ENCODE peak calls at places on chromosomes 7 and 10, in nine cellular contexts. U is foreskin melanocyte; T is HT-29; B is CD8-positive, alpha-beta T cell; Q is HS-27A; V is stimulated activated CD8-positive, alpha-beta memory T cell treated with anti-CD3 and anti-CD28 coated beads, Interleukin-2, amount 100 ng/mL, for 48 hours; H is NCI-H2081; M is AG10803; F is GM12892. K is an unnamed sample.

GRCh38 chr10:3786295-3786981 is 1.4 kb upstream of the KLF6 start:
- DNase-seq in F (no peak), T (peak), Q (no peak), V (no peak), H (no peak), B (no peak), M (peak), U (no peak), K (no peak)

GRCh38 chr7:99396914-99397631 is 11.3 kb downstream of the PDAP1 start:
- DNase-seq in H (no peak), F (no peak), V (no peak), T (no peak), B (no peak), Q (no peak), M (no peak), U (no peak), K (no peak)

GRCh38 chr10:78419481-78420265 is 386.0 kb downstream of the RPS24 start:
- DNase-seq in T (no peak), V (no peak), U (no peak), F (no peak), H (no peak), Q (no peak), B (no peak), M (no peak), K (no peak)

GRCh38 chr7:149130572-149131198 is 4.6 kb upstream of the ZNF425 start:
- DNase-seq in U (no peak), V (no peak), M (no peak), B (no peak), F (no peak), Q (no peak), T (no peak), H (no peak), K (no peak)

GRCh38 chr7:33686001-33686591 is 219.2 kb upstream of the BMPER start:
- DNase-seq in V (no peak), M (no peak), F (no peak), U (no peak), T (peak), H (no peak), Q (no peak), B (no peak), K (no peak)

GRCh38 chr7:11328309-11328708 is 354.6 kb downstream of the PHF14 start:
- DNase-seq in F (no peak), T (no peak), B (no peak), Q (no peak), M (peak), U (no peak), H (no peak), V (no peak), K (no peak)

GRCh38 chr7:116354546-116355422 is 144.4 kb downstream of the TES start:
- DNase-seq in F (no peak), M (peak), B (no peak), V (no peak), U (peak), Q (peak), T (peak), H (no peak), K (peak)

GRCh38 chr7:74064696-74065095 is 18.9 kb upstream of the LIMK1 start:
- DNase-seq in V (no peak), Q (no peak), B (no peak), T (no peak), M (no peak), H (no peak), U (no peak), F (no peak), K (no peak)

GRCh38 chr10:42551582-42552187 is 86.7 kb downstream of the ZNF33B start:
- DNase-seq in F (no peak), B (no peak), M (peak), T (no peak), H (no peak), U (no peak), Q (no peak), V (peak), K (peak)

GRCh38 chr7:48089415-48089975 is 430 bp downstream of the UPP1 start:
- DNase-seq in F (peak), T (peak), U (no peak), M (no peak), V (peak), H (no peak), B (peak), Q (no peak), K (no peak)

GRCh38 chr7:97149843-97150242 is 32.3 kb downstream of the SDHAF3 start:
- DNase-seq in B (no peak), Q (no peak), M (peak), V (no peak), F (no peak), T (no peak), H (no peak), U (no peak), K (peak)

GRCh38 chr7:108875139-108875538 is 305.5 kb downstream of the DNAJB9 start:
- DNase-seq in T (peak), H (no peak), Q (no peak), M (peak), U (peak), F (no peak), B (no peak), V (peak), K (peak)

GRCh38 chr7:25261545-25262135 is 33.4 kb upstream of the NPVF start:
- DNase-seq in T (no peak), F (no peak), Q (no peak), B (no peak), M (no peak), H (no peak), V (no peak), U (no peak), K (no peak)

GRCh38 chr10:69217119-69217754 is 2.9 kb upstream of the HKDC1 start:
- DNase-seq in U (peak), M (peak), V (no peak), F (no peak), Q (no peak), B (no peak), T (peak), H (no peak), K (peak)

K was measured in fibroblast of the aortic adventitia.